ENCODE peak calls at places on chromosome 9, in eight cellular contexts. One of them, this sample, is unnamed.
A peak's percentile ranks its signal among the peaks of the same experiment; 100 is the strongest.

GRCh38 chr9:134606951-134607733 is 34.5 kb upstream of the COL5A1 start:
- DNase-seq in activated CD4-positive, alpha-beta T cell treated with anti-CD3 and anti-CD28 coated beads, Interleukin-2, amount 50 U/mL, for 24 hours: no peak
- DNase-seq in kidney: no peak
- DNase-seq in stimulated activated CD8-positive, alpha-beta memory T cell treated with anti-CD3 and anti-CD28 coated beads, Interleukin-15, amount 100 ng/mL, for 1 hour: no peak
- DNase-seq in NCI-H187 treated with DMSO at 0.1 percent for 48 hours: no peak
- DNase-seq in sigmoid colon: no peak
- DNase-seq in GM18507: no peak
- DNase-seq in mesothelial cell of epicardium: no peak
- DNase-seq in this sample: no peak

GRCh38 chr9:93223241-93224180 is 39.6 kb downstream of the WNK2 start:
- DNase-seq in mesothelial cell of epicardium: no peak
- DNase-seq in stimulated activated CD8-positive, alpha-beta memory T cell treated with anti-CD3 and anti-CD28 coated beads, Interleukin-15, amount 100 ng/mL, for 1 hour: no peak
- DNase-seq in activated CD4-positive, alpha-beta T cell treated with anti-CD3 and anti-CD28 coated beads, Interleukin-2, amount 50 U/mL, for 24 hours: no peak
- DNase-seq in GM18507: no peak
- DNase-seq in kidney: peak; percentile 79
- DNase-seq in sigmoid colon: no peak
- DNase-seq in NCI-H187 treated with DMSO at 0.1 percent for 48 hours: no peak
- DNase-seq in this sample: no peak

GRCh38 chr9:84424945-84425344 is 84.4 kb upstream of the SLC28A3 start:
- DNase-seq in kidney: no peak
- DNase-seq in activated CD4-positive, alpha-beta T cell treated with anti-CD3 and anti-CD28 coated beads, Interleukin-2, amount 50 U/mL, for 24 hours: no peak
- DNase-seq in GM18507: no peak
- DNase-seq in stimulated activated CD8-positive, alpha-beta memory T cell treated with anti-CD3 and anti-CD28 coated beads, Interleukin-15, amount 100 ng/mL, for 1 hour: no peak
- DNase-seq in mesothelial cell of epicardium: no peak
- DNase-seq in NCI-H187 treated with DMSO at 0.1 percent for 48 hours: no peak
- DNase-seq in sigmoid colon: no peak
- DNase-seq in this sample: no peak

GRCh38 chr9:96612105-96612965 is 7.3 kb downstream of the CDC14B start:
- DNase-seq in sigmoid colon: peak; percentile 82
- DNase-seq in mesothelial cell of epicardium: no peak
- DNase-seq in activated CD4-positive, alpha-beta T cell treated with anti-CD3 and anti-CD28 coated beads, Interleukin-2, amount 50 U/mL, for 24 hours: no peak
- DNase-seq in stimulated activated CD8-positive, alpha-beta memory T cell treated with anti-CD3 and anti-CD28 coated beads, Interleukin-15, amount 100 ng/mL, for 1 hour: no peak
- DNase-seq in NCI-H187 treated with DMSO at 0.1 percent for 48 hours: no peak
- DNase-seq in kidney: no peak
- DNase-seq in GM18507: no peak
- DNase-seq in this sample: no peak

GRCh38 chr9:83429229-83429628 is 109.0 kb downstream of the FRMD3 start:
- DNase-seq in kidney: no peak
- DNase-seq in mesothelial cell of epicardium: no peak
- DNase-seq in activated CD4-positive, alpha-beta T cell treated with anti-CD3 and anti-CD28 coated beads, Interleukin-2, amount 50 U/mL, for 24 hours: no peak
- DNase-seq in GM18507: no peak
- DNase-seq in stimulated activated CD8-positive, alpha-beta memory T cell treated with anti-CD3 and anti-CD28 coated beads, Interleukin-15, amount 100 ng/mL, for 1 hour: no peak
- DNase-seq in NCI-H187 treated with DMSO at 0.1 percent for 48 hours: no peak
- DNase-seq in sigmoid colon: no peak
- DNase-seq in this sample: no peak

GRCh38 chr9:21744874-21745273 is 57.6 kb upstream of the MTAP start:
- DNase-seq in sigmoid colon: no peak
- DNase-seq in mesothelial cell of epicardium: no peak
- DNase-seq in activated CD4-positive, alpha-beta T cell treated with anti-CD3 and anti-CD28 coated beads, Interleukin-2, amount 50 U/mL, for 24 hours: no peak
- DNase-seq in kidney: no peak
- DNase-seq in GM18507: no peak
- DNase-seq in NCI-H187 treated with DMSO at 0.1 percent for 48 hours: no peak
- DNase-seq in stimulated activated CD8-positive, alpha-beta memory T cell treated with anti-CD3 and anti-CD28 coated beads, Interleukin-15, amount 100 ng/mL, for 1 hour: no peak
- DNase-seq in this sample: no peak

GRCh38 chr9:34123682-34124081 is 2.8 kb downstream of the DCAF12 start:
- DNase-seq in GM18507: no peak
- DNase-seq in activated CD4-positive, alpha-beta T cell treated with anti-CD3 and anti-CD28 coated beads, Interleukin-2, amount 50 U/mL, for 24 hours: no peak
- DNase-seq in sigmoid colon: peak; percentile 70
- DNase-seq in kidney: no peak
- DNase-seq in mesothelial cell of epicardium: no peak
- DNase-seq in stimulated activated CD8-positive, alpha-beta memory T cell treated with anti-CD3 and anti-CD28 coated beads, Interleukin-15, amount 100 ng/mL, for 1 hour: no peak
- DNase-seq in NCI-H187 treated with DMSO at 0.1 percent for 48 hours: no peak
- DNase-seq in this sample: no peak

GRCh38 chr9:89482950-89483349 is 15.0 kb downstream of the SEMA4D start:
- DNase-seq in NCI-H187 treated with DMSO at 0.1 percent for 48 hours: no peak
- DNase-seq in sigmoid colon: no peak
- DNase-seq in GM18507: no peak
- DNase-seq in kidney: no peak
- DNase-seq in stimulated activated CD8-positive, alpha-beta memory T cell treated with anti-CD3 and anti-CD28 coated beads, Interleukin-15, amount 100 ng/mL, for 1 hour: no peak
- DNase-seq in mesothelial cell of epicardium: no peak
- DNase-seq in activated CD4-positive, alpha-beta T cell treated with anti-CD3 and anti-CD28 coated beads, Interleukin-2, amount 50 U/mL, for 24 hours: no peak
- DNase-seq in this sample: peak; percentile 63

GRCh38 chr9:127170652-127171051 is 48.2 kb upstream of the ANGPTL2 start:
- DNase-seq in stimulated activated CD8-positive, alpha-beta memory T cell treated with anti-CD3 and anti-CD28 coated beads, Interleukin-15, amount 100 ng/mL, for 1 hour: no peak
- DNase-seq in NCI-H187 treated with DMSO at 0.1 percent for 48 hours: no peak
- DNase-seq in mesothelial cell of epicardium: no peak
- DNase-seq in kidney: peak; percentile 22
- DNase-seq in sigmoid colon: peak; percentile 30
- DNase-seq in activated CD4-positive, alpha-beta T cell treated with anti-CD3 and anti-CD28 coated beads, Interleukin-2, amount 50 U/mL, for 24 hours: no peak
- DNase-seq in GM18507: no peak
- DNase-seq in this sample: no peak

GRCh38 chr9:34988218-34989055 is 1.1 kb upstream of the DNAJB5 start:
- DNase-seq in kidney: peak; percentile 88
- DNase-seq in sigmoid colon: no peak
- DNase-seq in stimulated activated CD8-positive, alpha-beta memory T cell treated with anti-CD3 and anti-CD28 coated beads, Interleukin-15, amount 100 ng/mL, for 1 hour: no peak
- DNase-seq in mesothelial cell of epicardium: no peak
- DNase-seq in GM18507: no peak
- DNase-seq in activated CD4-positive, alpha-beta T cell treated with anti-CD3 and anti-CD28 coated beads, Interleukin-2, amount 50 U/mL, for 24 hours: no peak
- DNase-seq in NCI-H187 treated with DMSO at 0.1 percent for 48 hours: no peak
- DNase-seq in this sample: no peak

GRCh38 chr9:16131269-16131668 is 578.4 kb downstream of the CCDC171 start:
- DNase-seq in sigmoid colon: no peak
- DNase-seq in NCI-H187 treated with DMSO at 0.1 percent for 48 hours: no peak
- DNase-seq in stimulated activated CD8-positive, alpha-beta memory T cell treated with anti-CD3 and anti-CD28 coated beads, Interleukin-15, amount 100 ng/mL, for 1 hour: no peak
- DNase-seq in GM18507: no peak
- DNase-seq in activated CD4-positive, alpha-beta T cell treated with anti-CD3 and anti-CD28 coated beads, Interleukin-2, amount 50 U/mL, for 24 hours: no peak
- DNase-seq in mesothelial cell of epicardium: no peak
- DNase-seq in kidney: no peak
- DNase-seq in this sample: no peak

GRCh38 chr9:8733096-8733954 is 933.7 kb upstream of the DMAC1 start:
- DNase-seq in kidney: peak; percentile 77
- DNase-seq in stimulated activated CD8-positive, alpha-beta memory T cell treated with anti-CD3 and anti-CD28 coated beads, Interleukin-15, amount 100 ng/mL, for 1 hour: no peak
- DNase-seq in GM18507: no peak
- DNase-seq in mesothelial cell of epicardium: no peak
- DNase-seq in activated CD4-positive, alpha-beta T cell treated with anti-CD3 and anti-CD28 coated beads, Interleukin-2, amount 50 U/mL, for 24 hours: no peak
- DNase-seq in sigmoid colon: no peak
- DNase-seq in NCI-H187 treated with DMSO at 0.1 percent for 48 hours: no peak
- DNase-seq in this sample: peak; percentile 16

GRCh38 chr9:88196456-88196855 is 58.2 kb upstream of the SPATA31C2 start:
- DNase-seq in kidney: no peak
- DNase-seq in stimulated activated CD8-positive, alpha-beta memory T cell treated with anti-CD3 and anti-CD28 coated beads, Interleukin-15, amount 100 ng/mL, for 1 hour: no peak
- DNase-seq in NCI-H187 treated with DMSO at 0.1 percent for 48 hours: no peak
- DNase-seq in GM18507: no peak
- DNase-seq in mesothelial cell of epicardium: no peak
- DNase-seq in sigmoid colon: no peak
- DNase-seq in activated CD4-positive, alpha-beta T cell treated with anti-CD3 and anti-CD28 coated beads, Interleukin-2, amount 50 U/mL, for 24 hours: no peak
- DNase-seq in this sample: no peak

GRCh38 chr9:8030095-8030494 is 230.5 kb upstream of the DMAC1 start:
- DNase-seq in kidney: no peak
- DNase-seq in GM18507: no peak
- DNase-seq in mesothelial cell of epicardium: no peak
- DNase-seq in NCI-H187 treated with DMSO at 0.1 percent for 48 hours: no peak
- DNase-seq in stimulated activated CD8-positive, alpha-beta memory T cell treated with anti-CD3 and anti-CD28 coated beads, Interleukin-15, amount 100 ng/mL, for 1 hour: no peak
- DNase-seq in sigmoid colon: no peak
- DNase-seq in activated CD4-positive, alpha-beta T cell treated with anti-CD3 and anti-CD28 coated beads, Interleukin-2, amount 50 U/mL, for 24 hours: no peak
- DNase-seq in this sample: no peak

GRCh38 chr9:105046907-105047651 is 119.1 kb upstream of the ABCA1 start:
- DNase-seq in sigmoid colon: no peak
- DNase-seq in stimulated activated CD8-positive, alpha-beta memory T cell treated with anti-CD3 and anti-CD28 coated beads, Interleukin-15, amount 100 ng/mL, for 1 hour: no peak
- DNase-seq in mesothelial cell of epicardium: no peak
- DNase-seq in GM18507: no peak
- DNase-seq in kidney: no peak
- DNase-seq in activated CD4-positive, alpha-beta T cell treated with anti-CD3 and anti-CD28 coated beads, Interleukin-2, amount 50 U/mL, for 24 hours: no peak
- DNase-seq in NCI-H187 treated with DMSO at 0.1 percent for 48 hours: no peak
- DNase-seq in this sample: no peak

This sample was measured in NCI-H2107.